ENCODE peak calls at places on chromosomes 3 and 15, in five cellular contexts. One of them, this sample, is unnamed.

GRCh38 chr3:125202197-125202596 is 10.4 kb downstream of the SLC12A8 start:
- DNase-seq in stimulated activated CD4-positive, alpha-beta T cell treated with anti-CD3 and anti-CD28 coated beads, Interleukin-2, amount 100 ng/mL, for 4 hours: no peak
- DNase-seq in NCI-H774: no peak
- DNase-seq in cardiac fibroblast: peak
- DNase-seq in naive thymus-derived CD8-positive, alpha-beta T cell: no peak
- DNase-seq in this sample: no peak

GRCh38 chr3:78506581-78507195 is 1261.1 kb downstream of the ROBO1 start:
- DNase-seq in cardiac fibroblast: no peak
- DNase-seq in NCI-H774: no peak
- DNase-seq in stimulated activated CD4-positive, alpha-beta T cell treated with anti-CD3 and anti-CD28 coated beads, Interleukin-2, amount 100 ng/mL, for 4 hours: no peak
- DNase-seq in naive thymus-derived CD8-positive, alpha-beta T cell: no peak
- DNase-seq in this sample: no peak

GRCh38 chr3:44175070-44175469 is 66.6 kb upstream of the TOPAZ1 start:
- DNase-seq in naive thymus-derived CD8-positive, alpha-beta T cell: no peak
- DNase-seq in NCI-H774: no peak
- DNase-seq in stimulated activated CD4-positive, alpha-beta T cell treated with anti-CD3 and anti-CD28 coated beads, Interleukin-2, amount 100 ng/mL, for 4 hours: no peak
- DNase-seq in cardiac fibroblast: no peak
- DNase-seq in this sample: no peak

GRCh38 chr3:123716421-123716820 is 131.6 kb upstream of the HACD2 start:
- DNase-seq in naive thymus-derived CD8-positive, alpha-beta T cell: no peak
- DNase-seq in cardiac fibroblast: no peak
- DNase-seq in NCI-H774: no peak
- DNase-seq in stimulated activated CD4-positive, alpha-beta T cell treated with anti-CD3 and anti-CD28 coated beads, Interleukin-2, amount 100 ng/mL, for 4 hours: no peak
- DNase-seq in this sample: no peak

GRCh38 chr3:71611099-71611498 is 27.6 kb upstream of the FOXP1 start:
- DNase-seq in naive thymus-derived CD8-positive, alpha-beta T cell: no peak
- DNase-seq in cardiac fibroblast: no peak
- DNase-seq in stimulated activated CD4-positive, alpha-beta T cell treated with anti-CD3 and anti-CD28 coated beads, Interleukin-2, amount 100 ng/mL, for 4 hours: no peak
- DNase-seq in NCI-H774: no peak
- DNase-seq in this sample: no peak

GRCh38 chr3:87145553-87145952 is 81.6 kb upstream of the CHMP2B start:
- DNase-seq in stimulated activated CD4-positive, alpha-beta T cell treated with anti-CD3 and anti-CD28 coated beads, Interleukin-2, amount 100 ng/mL, for 4 hours: no peak
- DNase-seq in NCI-H774: no peak
- DNase-seq in cardiac fibroblast: peak
- DNase-seq in naive thymus-derived CD8-positive, alpha-beta T cell: no peak
- DNase-seq in this sample: no peak

GRCh38 chr3:47932431-47932830 is 83.8 kb downstream of the MAP4 start:
- DNase-seq in cardiac fibroblast: peak
- DNase-seq in stimulated activated CD4-positive, alpha-beta T cell treated with anti-CD3 and anti-CD28 coated beads, Interleukin-2, amount 100 ng/mL, for 4 hours: no peak
- DNase-seq in naive thymus-derived CD8-positive, alpha-beta T cell: no peak
- DNase-seq in NCI-H774: no peak
- DNase-seq in this sample: no peak

GRCh38 chr3:62936626-62937254 is 61.5 kb upstream of the CADPS start:
- DNase-seq in naive thymus-derived CD8-positive, alpha-beta T cell: no peak
- DNase-seq in stimulated activated CD4-positive, alpha-beta T cell treated with anti-CD3 and anti-CD28 coated beads, Interleukin-2, amount 100 ng/mL, for 4 hours: no peak
- DNase-seq in NCI-H774: no peak
- DNase-seq in cardiac fibroblast: no peak
- DNase-seq in this sample: no peak

GRCh38 chr15:58043192-58043903 is 22.2 kb downstream of the ALDH1A2 start:
- DNase-seq in naive thymus-derived CD8-positive, alpha-beta T cell: no peak
- DNase-seq in NCI-H774: no peak
- DNase-seq in cardiac fibroblast: peak
- DNase-seq in stimulated activated CD4-positive, alpha-beta T cell treated with anti-CD3 and anti-CD28 coated beads, Interleukin-2, amount 100 ng/mL, for 4 hours: peak
- DNase-seq in this sample: no peak

GRCh38 chr3:10986592-10986991 is 6.0 kb upstream of the SLC6A1 start:
- DNase-seq in cardiac fibroblast: no peak
- DNase-seq in stimulated activated CD4-positive, alpha-beta T cell treated with anti-CD3 and anti-CD28 coated beads, Interleukin-2, amount 100 ng/mL, for 4 hours: no peak
- DNase-seq in naive thymus-derived CD8-positive, alpha-beta T cell: no peak
- DNase-seq in NCI-H774: no peak
- DNase-seq in this sample: no peak

GRCh38 chr3:115899050-115899449 is 275.7 kb downstream of the GAP43 start:
- DNase-seq in cardiac fibroblast: no peak
- DNase-seq in naive thymus-derived CD8-positive, alpha-beta T cell: no peak
- DNase-seq in NCI-H774: no peak
- DNase-seq in stimulated activated CD4-positive, alpha-beta T cell treated with anti-CD3 and anti-CD28 coated beads, Interleukin-2, amount 100 ng/mL, for 4 hours: no peak
- DNase-seq in this sample: no peak

GRCh38 chr15:62088361-62088693 is 21.6 kb downstream of the C2CD4A start:
- DNase-seq in cardiac fibroblast: no peak
- DNase-seq in naive thymus-derived CD8-positive, alpha-beta T cell: no peak
- DNase-seq in stimulated activated CD4-positive, alpha-beta T cell treated with anti-CD3 and anti-CD28 coated beads, Interleukin-2, amount 100 ng/mL, for 4 hours: no peak
- DNase-seq in NCI-H774: no peak
- DNase-seq in this sample: no peak

GRCh38 chr15:85563328-85563727 is 182.9 kb downstream of the AKAP13 start:
- DNase-seq in NCI-H774: no peak
- DNase-seq in naive thymus-derived CD8-positive, alpha-beta T cell: no peak
- DNase-seq in stimulated activated CD4-positive, alpha-beta T cell treated with anti-CD3 and anti-CD28 coated beads, Interleukin-2, amount 100 ng/mL, for 4 hours: no peak
- DNase-seq in cardiac fibroblast: peak
- DNase-seq in this sample: no peak

GRCh38 chr3:48561045-48561736 is 2.4 kb downstream of the UCN2 start:
- DNase-seq in naive thymus-derived CD8-positive, alpha-beta T cell: no peak
- DNase-seq in cardiac fibroblast: peak
- DNase-seq in NCI-H774: no peak
- DNase-seq in stimulated activated CD4-positive, alpha-beta T cell treated with anti-CD3 and anti-CD28 coated beads, Interleukin-2, amount 100 ng/mL, for 4 hours: no peak
- DNase-seq in this sample: peak

GRCh38 chr3:30664449-30664848 is 58.0 kb downstream of the TGFBR2 start:
- DNase-seq in naive thymus-derived CD8-positive, alpha-beta T cell: peak
- DNase-seq in cardiac fibroblast: no peak
- DNase-seq in stimulated activated CD4-positive, alpha-beta T cell treated with anti-CD3 and anti-CD28 coated beads, Interleukin-2, amount 100 ng/mL, for 4 hours: no peak
- DNase-seq in NCI-H774: no peak
- DNase-seq in this sample: no peak

GRCh38 chr3:119628816-119629445 is 31.2 kb downstream of the PLA1A start:
- DNase-seq in cardiac fibroblast: peak
- DNase-seq in naive thymus-derived CD8-positive, alpha-beta T cell: no peak
- DNase-seq in NCI-H774: no peak
- DNase-seq in stimulated activated CD4-positive, alpha-beta T cell treated with anti-CD3 and anti-CD28 coated beads, Interleukin-2, amount 100 ng/mL, for 4 hours: no peak
- DNase-seq in this sample: no peak

GRCh38 chr15:74961616-74962015 is 5.0 kb upstream of the RPP25 start:
- DNase-seq in stimulated activated CD4-positive, alpha-beta T cell treated with anti-CD3 and anti-CD28 coated beads, Interleukin-2, amount 100 ng/mL, for 4 hours: no peak
- DNase-seq in NCI-H774: no peak
- DNase-seq in cardiac fibroblast: no peak
- DNase-seq in naive thymus-derived CD8-positive, alpha-beta T cell: no peak
- DNase-seq in this sample: no peak

GRCh38 chr3:58588030-58588614 is 10.9 kb upstream of the FAM107A start:
- DNase-seq in NCI-H774: no peak
- DNase-seq in naive thymus-derived CD8-positive, alpha-beta T cell: no peak
- DNase-seq in cardiac fibroblast: peak
- DNase-seq in stimulated activated CD4-positive, alpha-beta T cell treated with anti-CD3 and anti-CD28 coated beads, Interleukin-2, amount 100 ng/mL, for 4 hours: no peak
- DNase-seq in this sample: no peak

GRCh38 chr3:159196316-159196715 is 394.5 kb downstream of the MFSD1 start:
- DNase-seq in naive thymus-derived CD8-positive, alpha-beta T cell: no peak
- DNase-seq in NCI-H774: no peak
- DNase-seq in cardiac fibroblast: peak
- DNase-seq in stimulated activated CD4-positive, alpha-beta T cell treated with anti-CD3 and anti-CD28 coated beads, Interleukin-2, amount 100 ng/mL, for 4 hours: no peak
- DNase-seq in this sample: no peak

GRCh38 chr3:27666277-27666676 is 55.8 kb downstream of the EOMES start:
- DNase-seq in cardiac fibroblast: no peak
- DNase-seq in NCI-H774: no peak
- DNase-seq in naive thymus-derived CD8-positive, alpha-beta T cell: no peak
- DNase-seq in stimulated activated CD4-positive, alpha-beta T cell treated with anti-CD3 and anti-CD28 coated beads, Interleukin-2, amount 100 ng/mL, for 4 hours: no peak
- DNase-seq in this sample: no peak

GRCh38 chr3:141331370-141332318 is 36.7 kb upstream of the ZBTB38 start:
- DNase-seq in NCI-H774: no peak
- DNase-seq in stimulated activated CD4-positive, alpha-beta T cell treated with anti-CD3 and anti-CD28 coated beads, Interleukin-2, amount 100 ng/mL, for 4 hours: no peak
- DNase-seq in naive thymus-derived CD8-positive, alpha-beta T cell: no peak
- DNase-seq in cardiac fibroblast: peak
- DNase-seq in this sample: no peak

GRCh38 chr3:46080124-46080991 is 53.1 kb upstream of the XCR1 start:
- DNase-seq in naive thymus-derived CD8-positive, alpha-beta T cell: no peak
- DNase-seq in cardiac fibroblast: no peak
- DNase-seq in stimulated activated CD4-positive, alpha-beta T cell treated with anti-CD3 and anti-CD28 coated beads, Interleukin-2, amount 100 ng/mL, for 4 hours: no peak
- DNase-seq in NCI-H774: no peak
- DNase-seq in this sample: no peak

GRCh38 chr15:70566989-70567388 is 196.4 kb downstream of the UACA start:
- DNase-seq in stimulated activated CD4-positive, alpha-beta T cell treated with anti-CD3 and anti-CD28 coated beads, Interleukin-2, amount 100 ng/mL, for 4 hours: no peak
- DNase-seq in naive thymus-derived CD8-positive, alpha-beta T cell: no peak
- DNase-seq in NCI-H774: no peak
- DNase-seq in cardiac fibroblast: no peak
- DNase-seq in this sample: no peak

GRCh38 chr3:196237203-196237602 is 20.9 kb downstream of the SLC51A start:
- DNase-seq in stimulated activated CD4-positive, alpha-beta T cell treated with anti-CD3 and anti-CD28 coated beads, Interleukin-2, amount 100 ng/mL, for 4 hours: no peak
- DNase-seq in NCI-H774: no peak
- DNase-seq in cardiac fibroblast: no peak
- DNase-seq in naive thymus-derived CD8-positive, alpha-beta T cell: no peak
- DNase-seq in this sample: no peak

GRCh38 chr3:188133646-188134045 is 20.3 kb upstream of the LPP start:
- DNase-seq in naive thymus-derived CD8-positive, alpha-beta T cell: no peak
- DNase-seq in cardiac fibroblast: peak
- DNase-seq in NCI-H774: no peak
- DNase-seq in stimulated activated CD4-positive, alpha-beta T cell treated with anti-CD3 and anti-CD28 coated beads, Interleukin-2, amount 100 ng/mL, for 4 hours: no peak
- DNase-seq in this sample: no peak

GRCh38 chr3:111547645-111548044 is 5.6 kb downstream of the CD96 start:
- DNase-seq in cardiac fibroblast: no peak
- DNase-seq in NCI-H774: no peak
- DNase-seq in naive thymus-derived CD8-positive, alpha-beta T cell: peak
- DNase-seq in stimulated activated CD4-positive, alpha-beta T cell treated with anti-CD3 and anti-CD28 coated beads, Interleukin-2, amount 100 ng/mL, for 4 hours: no peak
- DNase-seq in this sample: peak

GRCh38 chr3:87361271-87361670 is 84.9 kb upstream of the POU1F1 start:
- DNase-seq in cardiac fibroblast: no peak
- DNase-seq in naive thymus-derived CD8-positive, alpha-beta T cell: no peak
- DNase-seq in NCI-H774: no peak
- DNase-seq in stimulated activated CD4-positive, alpha-beta T cell treated with anti-CD3 and anti-CD28 coated beads, Interleukin-2, amount 100 ng/mL, for 4 hours: no peak
- DNase-seq in this sample: no peak

This sample was measured in CMK.